ENCODE peak calls at places on chromosome 4, in four cellular contexts. T is HepG2, H is SK-N-SH, W is neural progenitor cell. M is an unnamed sample.

GRCh38 chr4:123844374-123844773 is 447.8 kb downstream of the SPRY1 start:
- DNase-seq in T (no peak), H (no peak), W (no peak), M (no peak)

GRCh38 chr4:31026216-31026615 is 306.0 kb downstream of the PCDH7 start:
- DNase-seq in T (no peak), H (peak), W (no peak), M (no peak)

GRCh38 chr4:142416121-142416520 is 430.0 kb downstream of the INPP4B start:
- DNase-seq in T (no peak), H (no peak), W (no peak), M (no peak)

GRCh38 chr4:129429566-129430339 is 333.8 kb downstream of the C4orf33 start:
- DNase-seq in T (no peak), H (no peak), W (no peak), M (no peak)

GRCh38 chr4:125085-125820 is 952 bp downstream of the ZNF718 start:
- DNase-seq in T (no peak), H (no peak), W (peak), M (peak)

GRCh38 chr4:25938251-25939186 is 24.5 kb downstream of the SMIM20 start:
- DNase-seq in T (no peak), H (no peak), W (no peak), M (no peak)

GRCh38 chr4:127400736-127401346 is 231.9 kb upstream of the INTU start:
- DNase-seq in T (peak), H (peak), W (peak), M (no peak)

GRCh38 chr4:116016201-116016600 is 902.8 kb upstream of the NDST4 start:
- DNase-seq in T (no peak), H (no peak), W (no peak), M (no peak)

GRCh38 chr4:144967161-144967560 is 130.8 kb downstream of the ANAPC10 start:
- DNase-seq in T (no peak), H (no peak), W (no peak), M (no peak)

GRCh38 chr4:57475424-57475823 is 365.2 kb upstream of the IGFBP7 start:
- DNase-seq in T (no peak), H (no peak), W (no peak), M (no peak)

GRCh38 chr4:37561803-37562207 is 124.4 kb downstream of the RELL1 start:
- DNase-seq in T (peak), H (no peak), W (no peak), M (no peak)

GRCh38 chr4:48295116-48295515 is 25.5 kb upstream of the TEC start:
- DNase-seq in T (no peak), H (no peak), W (no peak), M (no peak)

GRCh38 chr4:48290146-48290772 is 20.6 kb upstream of the TEC start:
- DNase-seq in T (peak), H (peak), W (peak), M (no peak)
- TF ChIP-seq CTCF in T (peak), H (peak), W (peak), M (peak)

GRCh38 chr4:119029847-119030535 is 105.6 kb upstream of the MYOZ2 start:
- DNase-seq in T (no peak), H (no peak), W (no peak), M (no peak)

GRCh38 chr4:119026662-119027444 is 108.8 kb upstream of the MYOZ2 start:
- DNase-seq in T (no peak), H (no peak), W (no peak), M (no peak)

GRCh38 chr4:119028296-119028695 is 107.3 kb upstream of the MYOZ2 start:
- DNase-seq in T (no peak), H (no peak), W (no peak), M (no peak)

GRCh38 chr4:119025916-119026661 is 109.5 kb upstream of the MYOZ2 start:
- DNase-seq in T (no peak), H (no peak), W (no peak), M (no peak)

GRCh38 chr4:119027815-119028214 is 107.8 kb upstream of the MYOZ2 start:
- DNase-seq in T (no peak), H (no peak), W (no peak), M (no peak)
- H3K9ac ChIP-seq in T (no peak), H (no peak), W (no peak), M (no peak)

DNA sequence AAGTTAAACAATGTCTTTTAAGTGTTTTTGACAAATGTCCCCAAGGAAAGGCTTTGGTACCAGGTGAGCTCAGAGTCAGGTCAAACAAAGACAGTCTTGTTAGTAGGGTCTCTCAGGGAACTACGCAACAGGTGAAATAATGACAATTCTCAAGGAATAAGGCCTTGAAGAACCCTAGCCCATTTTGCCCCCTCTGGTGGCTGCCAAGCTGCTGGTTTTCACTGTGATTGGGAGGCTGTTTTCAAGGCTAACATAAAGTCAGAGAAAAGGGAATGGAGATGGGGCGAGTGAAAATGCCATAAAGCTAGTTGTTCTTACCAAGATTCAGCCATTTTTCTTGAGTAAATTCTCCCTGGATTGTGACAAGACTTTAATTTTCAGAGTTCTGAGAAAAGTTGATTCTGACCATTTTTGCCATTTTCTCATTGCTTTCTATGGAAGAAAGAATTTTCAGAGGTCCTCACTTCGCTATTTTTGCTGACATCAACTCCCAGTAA is 58.7 kb downstream of the RWDD4 start:
- DNase-seq in T (peak), H (no peak), W (peak), M (no peak)
- TF ChIP-seq CTCF in T (peak), H (peak), W (peak), M (no peak)

DNA sequence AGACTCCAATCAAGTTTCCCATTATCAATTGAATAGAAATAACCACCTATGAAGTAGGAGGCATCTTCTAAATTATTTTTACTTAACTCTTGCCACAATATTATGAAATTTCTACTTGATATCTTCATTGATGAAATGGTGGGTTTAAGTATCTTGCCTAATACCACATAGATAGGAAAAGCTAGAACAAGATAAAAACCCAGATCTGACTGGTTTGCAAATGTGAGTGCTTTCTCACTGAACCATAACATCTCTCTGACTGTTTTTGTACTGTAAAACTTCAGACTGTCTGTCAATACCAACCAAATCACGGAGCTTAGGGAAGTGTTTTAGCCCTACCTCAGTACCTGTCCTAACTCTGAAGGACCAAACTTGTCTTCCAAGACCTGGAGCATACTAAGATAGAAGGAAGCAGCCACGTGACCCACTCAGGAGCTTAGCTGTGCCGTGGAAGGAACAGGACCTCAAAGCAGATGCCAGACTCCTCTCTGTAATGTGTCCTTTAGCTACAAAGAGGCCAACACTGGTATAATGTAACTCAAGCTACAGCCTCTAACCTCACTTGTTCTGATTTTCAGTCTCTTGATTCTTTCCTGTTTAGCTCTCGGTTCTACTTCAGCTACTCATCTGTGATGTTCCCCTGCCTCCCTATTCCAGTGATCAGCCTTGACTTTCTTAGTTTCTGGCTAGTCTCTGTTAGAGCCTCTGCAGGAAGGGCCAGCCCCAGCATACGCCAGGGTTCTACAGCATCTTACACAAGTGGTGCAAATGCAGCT is 84.4 kb downstream of the LRP2BP start:
- DNase-seq in T (no peak), H (no peak), W (no peak), M (no peak)
- H3K9ac ChIP-seq in T (no peak), H (no peak), W (no peak), M (no peak)

GRCh38 chr4:68613752-68614151 is 37.6 kb upstream of the UGT2B17 start:
- DNase-seq in T (no peak), H (no peak), W (no peak), M (no peak)

GRCh38 chr4:68615699-68616422 is 39.7 kb upstream of the UGT2B17 start:
- DNase-seq in T (no peak), H (no peak), W (no peak), M (no peak)

DNA sequence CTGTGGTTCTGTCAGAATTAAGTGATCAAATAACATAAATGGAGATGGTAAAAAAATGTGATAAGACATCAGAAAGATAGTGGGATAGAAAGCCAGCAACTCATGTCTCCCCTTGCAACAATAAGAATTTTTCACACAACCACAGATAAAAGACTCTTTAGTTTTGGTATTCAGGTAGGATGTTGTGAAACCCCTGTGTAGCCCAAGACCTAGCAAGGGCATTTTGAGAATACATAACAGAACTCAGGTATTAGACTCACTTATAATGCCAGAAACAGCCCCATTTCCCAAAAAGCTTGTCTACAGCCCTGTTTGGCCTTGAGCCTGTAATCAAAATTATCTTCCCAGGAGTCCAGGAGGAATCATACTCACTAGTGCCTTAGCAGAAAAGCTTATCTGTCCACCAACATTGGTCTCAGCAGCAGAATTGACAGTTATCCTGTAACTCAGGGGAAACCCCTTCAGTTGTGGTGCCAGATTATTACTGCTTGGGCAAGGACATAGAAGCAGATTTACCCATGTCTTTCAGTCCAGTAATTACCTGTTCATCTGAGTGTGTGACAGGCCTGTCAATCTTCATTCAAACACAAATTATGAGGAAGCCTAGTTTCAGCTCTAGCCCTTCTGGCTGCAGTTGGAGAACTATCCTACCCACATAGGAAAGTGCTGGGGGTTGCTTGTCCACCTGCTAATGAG is 41.0 kb upstream of the UGT2B17 start:
- DNase-seq in T (no peak), H (no peak), W (no peak), M (no peak)
- TF ChIP-seq CTCF in T (no peak), H (no peak), W (no peak), M (no peak)

GRCh38 chr4:183588691-183589090 is 70.3 kb downstream of the RWDD4 start:
- DNase-seq in T (no peak), H (no peak), W (no peak), M (no peak)
- H3K9ac ChIP-seq in T (no peak), H (no peak), W (no peak), M (no peak)

GRCh38 chr4:15963001-15963451 is at the start of gene FGFBP2:
- DNase-seq in T (peak), H (peak), W (peak), M (no peak)
- TF ChIP-seq CTCF in T (peak), H (peak), W (peak), M (peak)

GRCh38 chr4:148445071-148445902 is 3.1 kb upstream of the NR3C2 start:
- DNase-seq in T (no peak), H (peak), W (peak), M (peak)
- H3K9ac ChIP-seq in T (no peak), H (no peak), W (no peak), M (peak)

GRCh38 chr4:3850128-3850527 is 83.9 kb downstream of the ADRA2C start:
- DNase-seq in T (no peak), H (no peak), W (no peak), M (no peak)
- TF ChIP-seq CTCF in T (no peak), H (no peak), W (no peak), M (no peak)